ENCODE peak calls at places on chromosomes 2 and 18, in four cellular contexts. B, H, I and P are unnamed samples.

GRCh38 chr2:179331066-179331465 is 66.4 kb upstream of the SESTD1 start:
- DNase-seq in I (no peak), B (no peak), H (no peak), P (no peak)

GRCh38 chr2:53508667-53509066 is 258.9 kb upstream of the CHAC2 start:
- DNase-seq in B (no peak), I (no peak), H (no peak), P (no peak)

GRCh38 chr2:182447843-182448242 is 21.0 kb upstream of the PDE1A start:
- DNase-seq in H (no peak), B (no peak), I (no peak), P (no peak)

GRCh38 chr2:27843992-27844391 is 46.2 kb downstream of the RBKS start:
- DNase-seq in B (no peak), H (no peak), I (no peak), P (no peak)

GRCh38 chr2:1746174-1747064 is 2.1 kb upstream of the PXDN start:
- DNase-seq in H (no peak), I (no peak), B (no peak), P (peak; percentile 3)

GRCh38 chr2:160062283-160063005 is at the start of gene PLA2R1:
- DNase-seq in I (no peak), H (no peak), B (no peak), P (peak; percentile 73)

GRCh38 chr2:172082944-172083718 is 2.2 kb upstream of the DLX1 start:
- DNase-seq in H (no peak), I (no peak), B (no peak), P (peak; percentile 56)

GRCh38 chr2:237158194-237158593 is 72.5 kb downstream of the COPS8 start:
- DNase-seq in H (no peak), B (no peak), I (no peak), P (no peak)

GRCh38 chr2:237583385-237584295 is 6.9 kb downstream of the RAB17 start:
- DNase-seq in I (no peak), B (no peak), H (no peak), P (no peak)

GRCh38 chr2:44582363-44583008 is 220.7 kb downstream of the CAMKMT start:
- DNase-seq in I (no peak), H (no peak), B (no peak), P (no peak)

GRCh38 chr18:5943514-5943913 is 48.2 kb upstream of the TMEM200C start:
- DNase-seq in B (no peak), H (no peak), I (no peak), P (no peak)

GRCh38 chr18:22471546-22472131 is 53.9 kb upstream of the CTAGE1 start:
- DNase-seq in I (no peak), B (no peak), H (no peak), P (no peak)

GRCh38 chr2:98823196-98824166 is 92.5 kb upstream of the MGAT4A start:
- DNase-seq in I (no peak), B (no peak), H (no peak), P (no peak)

GRCh38 chr2:36530178-36530982 is 67.6 kb downstream of the FEZ2 start:
- DNase-seq in B (no peak), H (no peak), I (no peak), P (no peak)

GRCh38 chr2:829047-829446 is 121.6 kb upstream of the SNTG2 start:
- DNase-seq in H (no peak), B (no peak), I (no peak), P (no peak)

GRCh38 chr2:6423131-6423530 is 442.6 kb downstream of the CMPK2 start:
- DNase-seq in B (no peak), I (no peak), H (no peak), P (no peak)
- TF ChIP-seq ELF4 in B (no peak), I (no peak), H (no peak), P (no peak)

GRCh38 chr2:216661639-216662375 is 28.6 kb downstream of the IGFBP2 start:
- DNase-seq in I (peak; percentile 36), B (no peak), H (peak; percentile 24), P (no peak)
- TF ChIP-seq SP1 in I (no peak), B (no peak), H (no peak), P (no peak)

GRCh38 chr2:46446871-46447568 is 32.3 kb upstream of the TMEM247 start:
- DNase-seq in I (no peak), H (no peak), B (no peak), P (no peak)
- TF ChIP-seq ELF4 in I (no peak), H (no peak), B (no peak), P (no peak)

DNA sequence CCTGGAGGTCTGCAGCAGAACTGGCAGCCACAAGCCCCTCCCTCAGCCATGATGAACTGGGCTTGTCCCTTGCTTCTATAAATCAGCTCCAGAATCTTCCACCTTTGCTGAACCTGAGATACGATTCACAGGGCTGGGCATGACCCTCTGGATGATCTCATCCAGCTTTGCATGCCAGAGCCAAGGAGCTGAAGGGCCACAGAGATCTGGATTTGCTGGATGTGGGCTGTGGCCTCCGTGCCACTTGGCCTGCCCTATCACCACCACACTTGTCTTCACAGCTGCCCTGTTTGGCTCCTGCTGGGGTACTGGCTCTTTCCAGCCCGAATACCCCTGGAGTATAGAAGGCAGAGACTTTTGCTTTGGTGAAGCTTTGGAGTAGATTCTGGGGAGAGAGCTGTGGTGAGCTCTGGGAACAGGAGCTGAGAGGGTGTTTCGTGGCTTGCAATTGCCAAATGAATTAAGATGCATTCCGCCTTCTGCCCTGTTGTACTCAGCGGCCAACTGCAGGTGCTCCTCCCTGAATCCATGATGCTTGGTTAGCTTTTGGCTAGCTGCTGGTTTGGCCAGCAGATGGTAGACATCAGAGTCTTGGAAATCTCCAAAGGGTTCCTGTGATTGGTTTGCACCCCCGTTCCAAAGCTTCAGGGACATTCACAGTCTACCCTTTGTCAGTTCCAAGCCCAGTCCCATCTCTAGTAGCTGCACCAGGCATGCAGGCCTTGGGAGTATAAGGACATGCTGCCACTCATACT is 30.9 kb upstream of the GIGYF2 start:
- DNase-seq in I (no peak), H (no peak), B (no peak), P (no peak)
- TF ChIP-seq SP1 in I (no peak), H (no peak), B (no peak), P (no peak)